ENCODE peak calls at places on chromosomes 1 and 21, in six cellular contexts. One of them, this sample, is unnamed.

GRCh38 chr1:29912413-29912812 is 676.1 kb downstream of the PTPRU start:
- DNase-seq in trophoblast cell: no peak
- DNase-seq in mesendoderm: peak
- DNase-seq in IMR-90: peak
- DNase-seq in H1: no peak
- DNase-seq in mesenchymal stem cell: peak
- DNase-seq in this sample: no peak

GRCh38 chr1:28313710-28314510 is 14.9 kb upstream of the MED18 start:
- DNase-seq in trophoblast cell: peak
- DNase-seq in mesendoderm: no peak
- DNase-seq in IMR-90: peak
- DNase-seq in H1: no peak
- DNase-seq in mesenchymal stem cell: peak
- DNase-seq in this sample: no peak

GRCh38 chr1:81617308-81618027 is 183.3 kb upstream of the ADGRL2 start:
- DNase-seq in trophoblast cell: no peak
- DNase-seq in mesendoderm: peak
- DNase-seq in IMR-90: peak
- DNase-seq in H1: no peak
- DNase-seq in mesenchymal stem cell: peak
- DNase-seq in this sample: no peak

GRCh38 chr1:41046347-41046775 is 24.8 kb upstream of the SLFNL1 start:
- DNase-seq in trophoblast cell: no peak
- DNase-seq in mesendoderm: no peak
- DNase-seq in IMR-90: no peak
- DNase-seq in H1: no peak
- DNase-seq in mesenchymal stem cell: no peak
- DNase-seq in this sample: no peak

GRCh38 chr21:43372663-43373386 is 54.1 kb downstream of the SIK1 start:
- DNase-seq in trophoblast cell: no peak
- DNase-seq in mesendoderm: no peak
- DNase-seq in IMR-90: no peak
- DNase-seq in H1: no peak
- DNase-seq in mesenchymal stem cell: no peak
- DNase-seq in this sample: no peak

GRCh38 chr1:174789399-174789798 is 210.3 kb upstream of the CACYBP start:
- DNase-seq in trophoblast cell: no peak
- DNase-seq in mesendoderm: no peak
- DNase-seq in IMR-90: peak
- DNase-seq in H1: no peak
- DNase-seq in mesenchymal stem cell: peak
- DNase-seq in this sample: no peak

GRCh38 chr1:237938553-237938952 is 47.8 kb upstream of the ZP4 start:
- DNase-seq in trophoblast cell: peak
- DNase-seq in mesendoderm: peak
- DNase-seq in IMR-90: no peak
- DNase-seq in H1: peak
- DNase-seq in mesenchymal stem cell: no peak
- DNase-seq in this sample: no peak

GRCh38 chr1:20151906-20152598 is 12.9 kb downstream of the PLA2G2F start:
- DNase-seq in trophoblast cell: peak
- DNase-seq in mesendoderm: peak
- DNase-seq in IMR-90: peak
- DNase-seq in H1: peak
- DNase-seq in mesenchymal stem cell: peak
- DNase-seq in this sample: peak

GRCh38 chr1:94679336-94680007 is 137.9 kb upstream of the F3 start:
- DNase-seq in trophoblast cell: no peak
- DNase-seq in mesendoderm: no peak
- DNase-seq in IMR-90: no peak
- DNase-seq in H1: no peak
- DNase-seq in mesenchymal stem cell: no peak
- DNase-seq in this sample: no peak

GRCh38 chr1:1120866-1121563 is 5.1 kb upstream of the C1orf159 start:
- DNase-seq in trophoblast cell: no peak
- DNase-seq in mesendoderm: no peak
- DNase-seq in IMR-90: no peak
- DNase-seq in H1: no peak
- DNase-seq in mesenchymal stem cell: no peak
- DNase-seq in this sample: no peak

GRCh38 chr1:15153842-15154479 is 414 bp downstream of the TMEM51 start:
- DNase-seq in trophoblast cell: peak
- DNase-seq in mesendoderm: peak
- DNase-seq in IMR-90: peak
- DNase-seq in H1: peak
- DNase-seq in mesenchymal stem cell: peak
- DNase-seq in this sample: peak

GRCh38 chr1:115456441-115456961 is 118.5 kb upstream of the NGF start:
- DNase-seq in trophoblast cell: peak
- DNase-seq in mesendoderm: peak
- DNase-seq in IMR-90: peak
- DNase-seq in H1: no peak
- DNase-seq in mesenchymal stem cell: no peak
- DNase-seq in this sample: no peak

GRCh38 chr1:203871114-203871875 is 9.9 kb downstream of the SNRPE start:
- DNase-seq in trophoblast cell: peak
- DNase-seq in mesendoderm: peak
- DNase-seq in IMR-90: peak
- DNase-seq in H1: no peak
- DNase-seq in mesenchymal stem cell: peak
- DNase-seq in this sample: peak

GRCh38 chr1:167408355-167408754 is 110.0 kb downstream of the CD247 start:
- DNase-seq in trophoblast cell: no peak
- DNase-seq in mesendoderm: no peak
- DNase-seq in IMR-90: no peak
- DNase-seq in H1: no peak
- DNase-seq in mesenchymal stem cell: no peak
- DNase-seq in this sample: no peak

GRCh38 chr1:35932941-35933340 is 2.0 kb downstream of the AGO3 start:
- DNase-seq in trophoblast cell: no peak
- DNase-seq in mesendoderm: no peak
- DNase-seq in IMR-90: no peak
- DNase-seq in H1: no peak
- DNase-seq in mesenchymal stem cell: no peak
- DNase-seq in this sample: no peak

GRCh38 chr1:53115403-53116306 is 26.8 kb downstream of the SLC1A7 start:
- DNase-seq in trophoblast cell: peak
- DNase-seq in mesendoderm: peak
- DNase-seq in IMR-90: peak
- DNase-seq in H1: no peak
- DNase-seq in mesenchymal stem cell: peak
- DNase-seq in this sample: peak

GRCh38 chr1:190540366-190540765 is 62.7 kb upstream of the BRINP3 start:
- DNase-seq in trophoblast cell: no peak
- DNase-seq in mesendoderm: peak
- DNase-seq in IMR-90: no peak
- DNase-seq in H1: no peak
- DNase-seq in mesenchymal stem cell: no peak
- DNase-seq in this sample: no peak

GRCh38 chr1:90334137-90334536 is 339.2 kb downstream of the ZNF326 start:
- DNase-seq in trophoblast cell: no peak
- DNase-seq in mesendoderm: peak
- DNase-seq in IMR-90: no peak
- DNase-seq in H1: no peak
- DNase-seq in mesenchymal stem cell: no peak
- DNase-seq in this sample: no peak

GRCh38 chr1:32773764-32774463 is 43.2 kb downstream of the YARS1 start:
- DNase-seq in trophoblast cell: no peak
- DNase-seq in mesendoderm: peak
- DNase-seq in IMR-90: no peak
- DNase-seq in H1: peak
- DNase-seq in mesenchymal stem cell: no peak
- DNase-seq in this sample: no peak

GRCh38 chr21:36987845-36988244 is 18.7 kb upstream of the RIPPLY3 start:
- DNase-seq in trophoblast cell: no peak
- DNase-seq in mesendoderm: no peak
- DNase-seq in IMR-90: no peak
- DNase-seq in H1: no peak
- DNase-seq in mesenchymal stem cell: no peak
- DNase-seq in this sample: no peak

GRCh38 chr1:97340951-97341350 is 579.9 kb downstream of the DPYD start:
- DNase-seq in trophoblast cell: no peak
- DNase-seq in mesendoderm: no peak
- DNase-seq in IMR-90: peak
- DNase-seq in H1: no peak
- DNase-seq in mesenchymal stem cell: peak
- DNase-seq in this sample: no peak

GRCh38 chr1:107678993-107679392 is 286.0 kb downstream of the VAV3 start:
- DNase-seq in trophoblast cell: no peak
- DNase-seq in mesendoderm: no peak
- DNase-seq in IMR-90: no peak
- DNase-seq in H1: no peak
- DNase-seq in mesenchymal stem cell: no peak
- DNase-seq in this sample: no peak

GRCh38 chr1:160398823-160399222 is 1.5 kb upstream of the VANGL2 start:
- DNase-seq in trophoblast cell: no peak
- DNase-seq in mesendoderm: no peak
- DNase-seq in IMR-90: no peak
- DNase-seq in H1: no peak
- DNase-seq in mesenchymal stem cell: no peak
- DNase-seq in this sample: no peak

GRCh38 chr1:160401487-160401805 is 1.1 kb downstream of the VANGL2 start:
- DNase-seq in trophoblast cell: no peak
- DNase-seq in mesendoderm: no peak
- DNase-seq in IMR-90: no peak
- DNase-seq in H1: no peak
- DNase-seq in mesenchymal stem cell: no peak
- DNase-seq in this sample: no peak

GRCh38 chr1:160399544-160400283 is 650 bp upstream of the VANGL2 start:
- DNase-seq in trophoblast cell: no peak
- DNase-seq in mesendoderm: peak
- DNase-seq in IMR-90: no peak
- DNase-seq in H1: no peak
- DNase-seq in mesenchymal stem cell: no peak
- DNase-seq in this sample: no peak

GRCh38 chr1:160400646-160401486 is 502 bp downstream of the VANGL2 start:
- DNase-seq in trophoblast cell: no peak
- DNase-seq in mesendoderm: no peak
- DNase-seq in IMR-90: no peak
- DNase-seq in H1: peak
- DNase-seq in mesenchymal stem cell: peak
- DNase-seq in this sample: peak

GRCh38 chr1:160400284-160400645 is at the start of gene VANGL2:
- DNase-seq in trophoblast cell: no peak
- DNase-seq in mesendoderm: peak
- DNase-seq in IMR-90: peak
- DNase-seq in H1: peak
- DNase-seq in mesenchymal stem cell: peak
- DNase-seq in this sample: peak
- H3K4me3 ChIP-seq in trophoblast cell: peak
- H3K4me3 ChIP-seq in mesendoderm: peak
- H3K4me3 ChIP-seq in IMR-90: peak
- H3K4me3 ChIP-seq in H1: peak
- H3K4me3 ChIP-seq in mesenchymal stem cell: no peak
- H3K4me3 ChIP-seq in this sample: peak

GRCh38 chr1:77978293-77978968 is 441 bp downstream of the FUBP1 start:
- DNase-seq in trophoblast cell: peak
- DNase-seq in mesendoderm: peak
- DNase-seq in IMR-90: peak
- DNase-seq in H1: no peak
- DNase-seq in mesenchymal stem cell: peak
- DNase-seq in this sample: peak
- H2AK5ac ChIP-seq in trophoblast cell: peak
- H2AK5ac ChIP-seq in mesendoderm: peak
- H2AK5ac ChIP-seq in IMR-90: peak
- H2AK5ac ChIP-seq in H1: peak
- H2AK5ac ChIP-seq in mesenchymal stem cell: peak
- H2AK5ac ChIP-seq in this sample: no peak

DNA sequence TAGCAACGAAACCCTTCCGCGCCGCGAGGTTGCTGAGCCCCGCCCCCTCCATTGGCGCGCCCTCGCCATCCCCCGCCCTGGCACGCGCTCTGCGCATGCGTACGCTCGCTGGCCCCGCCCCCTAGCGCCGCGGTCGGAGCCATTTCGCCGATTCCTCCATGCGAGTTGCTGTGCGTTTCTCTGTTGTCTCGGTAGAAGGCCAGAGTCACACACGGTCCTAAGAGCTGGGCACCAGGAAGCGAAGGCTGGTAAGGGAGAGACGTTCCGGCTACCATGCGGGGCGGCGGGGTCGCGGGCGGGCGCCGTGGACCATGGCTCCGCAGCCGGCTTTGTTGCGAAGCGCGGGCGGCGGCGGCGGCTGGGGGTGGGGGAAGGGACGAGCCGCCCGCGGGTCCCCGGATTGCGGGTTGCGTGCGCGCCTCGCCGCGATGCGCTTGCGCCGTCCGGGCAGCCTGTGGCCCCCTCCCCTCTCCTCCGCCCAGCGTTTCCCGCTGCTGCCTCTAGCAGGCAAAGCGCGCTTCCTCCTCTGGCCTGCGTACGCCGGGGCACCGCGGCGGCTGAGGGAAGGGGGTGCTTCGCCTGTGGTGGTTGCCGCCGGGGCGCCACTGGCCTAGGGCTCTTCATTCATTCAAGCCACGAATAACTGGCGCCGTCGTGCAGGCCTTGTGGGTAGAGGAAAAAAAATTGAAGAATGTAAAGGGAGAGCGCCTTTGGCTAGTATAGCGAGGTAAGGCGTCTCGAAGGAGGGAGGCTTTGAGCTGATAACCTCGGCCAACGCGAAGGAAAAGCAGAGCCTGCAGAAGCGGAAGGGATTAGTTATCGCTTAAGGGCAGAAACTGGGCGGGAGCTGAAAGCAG is at the start of gene DHX9:
- DNase-seq in trophoblast cell: peak
- DNase-seq in mesendoderm: peak
- DNase-seq in IMR-90: peak
- DNase-seq in H1: peak
- DNase-seq in mesenchymal stem cell: peak
- DNase-seq in this sample: peak
- H2BK5ac ChIP-seq in trophoblast cell: peak
- H2BK5ac ChIP-seq in mesendoderm: peak
- H2BK5ac ChIP-seq in IMR-90: peak
- H2BK5ac ChIP-seq in H1: peak
- H2BK5ac ChIP-seq in mesenchymal stem cell: peak
- H2BK5ac ChIP-seq in this sample: peak

DNA sequence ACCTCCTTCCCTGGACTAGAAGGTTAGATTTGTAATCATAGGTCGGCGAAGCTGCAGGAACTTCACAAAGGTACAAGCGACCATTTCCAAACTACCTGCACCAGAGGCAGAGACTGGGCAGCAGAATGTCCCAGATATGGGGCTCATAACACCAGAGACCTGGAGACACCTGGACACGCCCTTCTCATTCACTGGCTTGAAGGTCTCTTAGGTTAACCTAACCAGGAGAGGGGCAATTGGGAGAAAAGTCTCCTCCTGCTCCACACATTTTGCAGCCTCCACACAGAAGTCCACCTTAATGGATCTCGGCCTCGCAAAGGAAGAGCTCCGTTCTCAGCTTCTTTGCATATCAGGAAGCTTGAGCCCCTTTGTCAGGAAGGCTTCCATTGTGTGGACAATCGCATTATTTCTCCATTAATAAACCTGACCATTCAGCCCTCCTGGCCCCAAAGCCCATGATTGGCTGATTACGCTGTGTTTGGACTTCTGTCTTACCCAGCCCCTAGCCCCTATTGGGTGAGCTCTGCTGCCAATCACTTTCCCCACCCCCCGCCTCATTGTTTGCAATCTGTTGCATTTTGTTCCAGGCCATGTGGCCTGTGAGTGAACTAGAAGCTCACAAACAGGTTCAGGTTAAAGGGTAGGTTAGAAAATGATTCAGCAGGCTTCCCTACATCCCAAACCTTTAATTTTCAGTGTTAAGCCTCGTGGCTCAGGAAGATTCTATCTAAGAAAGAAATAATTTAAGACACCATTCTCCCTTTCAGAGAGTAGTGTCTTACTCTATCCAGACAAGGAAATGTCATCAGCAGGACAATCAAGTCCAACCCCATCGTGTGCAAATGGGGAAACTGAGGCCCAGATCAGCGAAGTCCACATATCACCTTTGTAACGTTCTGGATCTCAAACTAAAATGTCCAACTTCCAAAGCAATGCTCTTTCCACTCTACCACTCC is 2.8 kb downstream of the MYCL start:
- DNase-seq in trophoblast cell: peak
- DNase-seq in mesendoderm: peak
- DNase-seq in IMR-90: peak
- DNase-seq in H1: peak
- DNase-seq in mesenchymal stem cell: peak
- DNase-seq in this sample: peak
- H3K4me3 ChIP-seq in trophoblast cell: no peak
- H3K4me3 ChIP-seq in mesendoderm: no peak
- H3K4me3 ChIP-seq in IMR-90: no peak
- H3K4me3 ChIP-seq in H1: peak
- H3K4me3 ChIP-seq in mesenchymal stem cell: no peak
- H3K4me3 ChIP-seq in this sample: no peak

This sample was measured in neuronal stem cell.